ENCODE peak calls at places on chromosome 19, in eight cellular contexts. N is HepG2, Z is GM12878, O is upper lobe of left lung, C is K562, F is HCT116, D is Panc1, V is GM23338. K is an unnamed sample.

GRCh38 chr19:38035515-38036495 is 128.8 kb downstream of the SIPA1L3 start:
- ATAC-seq in N (peak), Z (no peak), O (no peak), C (no peak), F (no peak), D (no peak), V (peak), K (no peak)

GRCh38 chr19:40803857-40804782 is 5.1 kb downstream of the EGLN2 start:
- ATAC-seq in N (peak), Z (peak), O (peak), C (no peak), F (no peak), D (no peak), V (no peak), K (no peak)

GRCh38 chr19:54523403-54523802 is 20.8 kb downstream of the LAIR2 start:
- ATAC-seq in N (no peak), Z (peak), O (no peak), C (no peak), F (no peak), D (peak), V (no peak), K (no peak)

GRCh38 chr19:23520441-23520840 is 125.2 kb upstream of the ZNF91 start:
- ATAC-seq in N (no peak), Z (no peak), O (no peak), C (no peak), F (no peak), D (no peak), V (no peak), K (no peak)

GRCh38 chr19:28498404-28498976 is 714.5 kb downstream of the UQCRFS1 start:
- ATAC-seq in N (no peak), Z (no peak), O (no peak), C (peak), F (no peak), D (no peak), V (no peak), K (no peak)

GRCh38 chr19:19475845-19476828 is 39.2 kb downstream of the TSSK6 start:
- ATAC-seq in N (peak), Z (peak), O (no peak), C (peak), F (peak), D (peak), V (peak), K (peak)

GRCh38 chr19:33259532-33259931 is 33.9 kb upstream of the SLC7A10 start:
- ATAC-seq in N (no peak), Z (no peak), O (no peak), C (no peak), F (no peak), D (no peak), V (no peak), K (no peak)

GRCh38 chr19:47572635-47573034 is 313 bp downstream of the ZNF541 start:
- ATAC-seq in N (no peak), Z (no peak), O (no peak), C (no peak), F (no peak), D (no peak), V (no peak), K (no peak)

GRCh38 chr19:55525289-55526101 is 11.4 kb downstream of the SBK2 start:
- ATAC-seq in N (no peak), Z (no peak), O (no peak), C (no peak), F (no peak), D (peak), V (no peak), K (no peak)

GRCh38 chr19:12545267-12545666 is 6.0 kb downstream of the ZNF564 start:
- ATAC-seq in N (peak), Z (no peak), O (no peak), C (peak), F (no peak), D (no peak), V (no peak), K (no peak)

DNA sequence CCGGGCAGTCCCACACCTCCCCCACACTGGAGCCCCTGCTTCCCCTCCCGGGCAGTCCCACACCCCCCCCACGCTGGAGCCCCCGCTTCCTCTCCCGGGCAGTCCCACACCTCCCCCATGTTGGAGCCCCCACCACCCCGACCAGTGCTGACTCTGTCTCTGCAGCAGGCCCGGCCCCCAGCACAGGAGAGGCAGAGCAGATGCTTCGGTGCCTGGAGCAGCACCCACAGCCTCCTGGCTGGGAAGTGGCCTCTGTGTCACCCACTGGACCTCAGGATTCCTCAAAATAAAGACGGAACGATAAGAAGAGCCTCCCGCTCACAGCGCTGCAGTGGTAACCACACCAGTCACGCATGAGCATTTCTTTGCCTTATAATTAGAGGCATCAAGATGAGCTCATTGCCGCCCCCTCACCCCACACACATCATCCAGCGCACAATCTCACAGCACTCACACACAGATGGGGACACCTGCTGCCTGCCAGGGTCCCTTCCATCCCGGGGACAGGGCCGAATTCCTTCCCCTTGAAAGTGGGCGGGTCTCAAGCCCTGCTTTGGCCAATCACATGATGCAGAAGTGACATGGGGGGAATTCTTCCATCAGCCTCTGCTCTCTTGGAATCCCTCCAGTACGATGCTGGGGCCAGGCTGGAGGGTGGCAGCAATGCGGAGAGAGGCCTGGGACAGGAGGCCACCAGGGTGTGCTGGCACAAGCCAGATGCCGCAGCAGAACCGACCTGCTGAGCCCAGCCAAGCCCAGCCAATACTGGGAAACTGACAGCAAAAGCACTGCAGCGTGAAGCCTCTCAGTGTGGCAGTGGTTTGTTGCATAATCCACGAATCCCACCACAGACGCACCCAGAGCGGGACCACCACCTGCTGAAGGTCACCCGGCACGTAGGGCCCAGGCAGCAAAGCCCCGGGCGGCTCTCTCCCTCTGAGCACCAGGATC is 16.1 kb downstream of the PIP5K1C start:
- ATAC-seq in N (no peak), Z (peak), O (no peak), C (peak), F (peak), D (no peak), V (no peak), K (no peak)
- H3K4me3 ChIP-seq in N (no peak), Z (no peak), O (no peak), C (no peak), F (no peak), D (no peak), V (peak), K (no peak)

DNA sequence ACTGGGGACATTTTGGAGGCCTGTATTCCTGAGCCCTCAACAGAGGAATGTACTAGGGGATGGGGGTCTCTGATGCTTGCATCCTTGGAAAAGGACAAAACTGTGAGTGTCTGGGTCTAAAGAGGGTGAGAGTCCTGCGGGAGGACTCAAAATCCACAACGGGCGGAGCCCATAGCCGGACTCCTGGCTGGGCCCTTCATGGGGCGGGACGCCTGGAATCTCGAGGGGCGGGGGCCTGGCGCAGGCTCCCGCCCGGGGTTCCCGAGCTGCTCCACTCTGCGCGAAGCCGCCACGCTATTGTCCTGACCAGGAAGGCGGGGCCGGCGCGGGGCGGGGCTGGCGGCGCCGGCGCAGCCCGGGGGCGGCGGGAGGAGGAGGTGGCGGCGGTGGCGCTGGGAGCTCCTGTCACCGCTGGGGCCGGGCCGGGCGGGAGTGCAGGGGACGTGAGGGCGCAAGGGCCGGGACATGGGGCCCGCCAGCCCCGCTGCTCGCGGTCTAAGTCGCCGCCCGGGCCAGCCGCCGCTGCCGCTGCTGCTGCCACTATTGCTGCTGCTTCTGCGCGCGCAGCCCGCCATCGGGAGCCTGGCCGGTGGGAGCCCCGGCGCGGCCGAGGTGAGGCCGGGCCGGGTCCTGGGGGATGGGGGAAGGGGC is at the start of gene APLP1:
- ATAC-seq in N (peak), Z (peak), O (peak), C (peak), F (peak), D (peak), V (peak), K (peak)
- TF ChIP-seq POLR2AphosphoS5 in N (no peak), Z (no peak), O (no peak), C (no peak), F (peak), D (no peak), V (no peak), K (no peak)

DNA sequence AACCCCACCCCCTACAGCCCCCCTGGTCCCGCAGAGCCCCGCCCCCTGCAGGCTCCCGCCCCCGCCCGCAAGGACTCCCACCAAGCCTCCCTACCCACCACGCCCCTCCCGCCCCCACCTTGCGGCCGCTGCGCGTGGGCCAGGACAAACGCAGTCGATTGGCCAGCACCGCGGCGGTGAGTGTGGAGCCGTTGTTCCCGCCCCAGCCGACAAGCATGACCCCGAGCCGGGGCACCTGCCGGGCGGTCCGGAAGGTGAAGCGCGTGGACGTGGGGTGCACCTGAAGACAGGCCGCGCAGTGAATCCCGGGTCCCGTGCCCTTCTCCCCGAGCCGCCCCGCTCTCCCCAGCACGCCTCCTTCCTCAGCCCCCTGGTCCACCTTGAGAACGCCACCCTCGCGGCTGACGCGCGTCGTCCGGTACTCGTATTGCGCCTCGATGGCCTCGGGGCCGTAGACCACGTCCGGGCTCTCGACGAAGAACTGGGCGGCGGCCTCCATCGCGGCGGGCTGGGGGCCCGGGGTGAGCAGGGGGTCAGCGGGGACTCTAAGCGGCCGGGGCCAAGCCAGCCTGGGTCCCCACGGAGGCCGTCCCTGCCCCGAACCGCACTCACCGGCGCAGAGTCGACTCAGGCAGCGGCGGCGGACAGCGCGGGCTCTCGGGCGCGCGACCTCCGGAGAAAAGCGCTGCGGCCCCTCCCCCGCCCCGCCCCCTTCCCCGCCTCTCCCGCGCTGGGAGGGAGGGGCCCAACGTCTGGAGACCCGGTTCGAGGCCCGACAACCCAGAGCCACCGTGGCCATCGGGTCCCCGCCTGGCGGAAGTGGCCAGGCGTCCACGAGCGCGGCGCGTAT is at the start of gene ISYNA1:
- ATAC-seq in N (peak), Z (peak), O (no peak), C (peak), F (peak), D (peak), V (peak), K (peak)
- H3K4me3 ChIP-seq in N (peak), Z (peak), O (peak), C (peak), F (peak), D (peak), V (peak), K (peak)

GRCh38 chr19:50204081-50204428 is 633 bp downstream of the MYH14 start:
- ATAC-seq in N (no peak), Z (no peak), O (no peak), C (no peak), F (no peak), D (no peak), V (no peak), K (no peak)

GRCh38 chr19:50203281-50204080 is at the start of gene MYH14:
- ATAC-seq in N (peak), Z (no peak), O (peak), C (peak), F (peak), D (peak), V (no peak), K (peak)

GRCh38 chr19:50206191-50206590 is 2.8 kb downstream of the MYH14 start:
- ATAC-seq in N (no peak), Z (no peak), O (no peak), C (no peak), F (no peak), D (no peak), V (no peak), K (no peak)

GRCh38 chr19:50205681-50206138 is 2.3 kb downstream of the MYH14 start:
- ATAC-seq in N (peak), Z (no peak), O (peak), C (no peak), F (peak), D (no peak), V (no peak), K (no peak)

DNA sequence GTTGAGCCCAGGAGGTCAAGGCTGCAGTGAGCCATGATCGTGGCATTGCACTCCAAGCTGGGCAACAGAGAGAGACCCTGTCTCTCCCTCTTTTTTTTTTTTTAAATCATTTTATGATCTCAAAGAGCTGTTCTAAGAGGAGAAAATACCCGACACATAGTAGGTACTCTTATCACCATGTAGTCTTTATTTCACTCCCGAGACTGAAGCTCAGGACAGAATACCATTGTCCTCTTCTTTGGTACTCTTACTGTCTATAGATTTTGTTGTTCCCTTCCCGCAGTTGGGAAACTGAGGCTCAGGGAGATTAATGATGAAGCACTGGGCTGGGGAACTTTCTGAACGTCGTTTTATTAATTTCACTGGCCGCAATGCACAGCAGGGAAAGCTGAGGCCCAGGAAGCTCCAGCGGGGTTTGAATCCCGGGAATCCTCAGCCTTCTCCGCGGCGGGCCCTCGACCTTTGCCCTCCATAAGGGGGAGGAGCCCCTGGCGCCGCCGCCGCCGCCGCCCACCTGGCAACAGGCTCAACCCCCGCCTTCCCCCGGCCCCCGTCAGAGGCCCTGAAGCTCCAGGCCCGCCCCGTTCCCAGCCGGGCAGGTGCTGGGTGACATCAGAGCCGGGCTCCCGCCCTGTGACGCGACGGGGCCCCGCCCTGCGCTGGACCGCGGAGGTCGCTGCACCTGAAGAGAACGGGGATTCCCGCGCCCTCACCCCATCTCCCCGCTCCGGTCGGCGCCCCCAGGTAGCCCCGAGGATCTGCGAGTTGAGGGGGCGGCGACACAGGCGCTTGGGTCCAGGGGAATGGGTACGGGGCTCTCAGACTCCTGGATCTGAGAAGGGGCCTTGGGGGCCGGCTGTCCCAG is 1.6 kb downstream of the MYH14 start:
- ATAC-seq in N (peak), Z (peak), O (peak), C (peak), F (peak), D (peak), V (no peak), K (no peak)
- TF ChIP-seq POLR2AphosphoS5 in N (peak), Z (no peak), O (peak), C (no peak), F (peak), D (no peak), V (peak), K (no peak)

DNA sequence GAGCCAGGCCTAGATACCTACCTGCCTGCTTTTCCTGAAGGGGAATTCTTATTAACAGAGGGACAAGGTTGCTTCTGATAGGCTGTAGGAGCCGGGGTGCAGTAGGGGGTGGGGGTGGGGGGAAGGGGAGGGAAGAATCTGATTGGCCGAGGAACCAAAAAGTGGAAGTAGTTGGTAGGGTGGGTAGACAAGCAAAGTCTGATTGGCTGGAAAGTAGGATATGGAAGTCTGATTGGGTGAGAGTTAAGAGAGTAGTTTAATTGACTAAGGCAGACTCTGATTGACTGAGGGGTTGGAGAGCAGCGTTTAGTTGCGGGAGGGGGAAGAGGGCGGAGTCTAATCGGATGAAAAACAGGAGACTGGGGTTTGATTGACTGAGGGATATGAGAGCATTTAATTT is 9.4 kb upstream of the CYP4F22 start:
- ATAC-seq in N (no peak), Z (no peak), O (no peak), C (peak), F (peak), D (no peak), V (peak), K (no peak)
- H3K4me3 ChIP-seq in N (no peak), Z (no peak), O (no peak), C (no peak), F (no peak), D (no peak), V (no peak), K (no peak)

GRCh38 chr19:48624067-48624594 is 4.8 kb downstream of the SPHK2 start:
- ATAC-seq in N (peak), Z (peak), O (peak), C (peak), F (peak), D (peak), V (peak), K (peak)
- TF ChIP-seq POLR2AphosphoS5 in N (no peak), Z (no peak), O (peak), C (no peak), F (peak), D (no peak), V (peak), K (peak)

GRCh38 chr19:36972594-36972993 is 56.5 kb downstream of the ZNF568 start:
- ATAC-seq in N (no peak), Z (no peak), O (peak), C (no peak), F (no peak), D (peak), V (peak), K (no peak)
- H3K4me3 ChIP-seq in N (no peak), Z (no peak), O (peak), C (no peak), F (no peak), D (peak), V (peak), K (peak)

GRCh38 chr19:49933643-49934042 is 4.3 kb upstream of the NUP62 start:
- ATAC-seq in N (no peak), Z (no peak), O (no peak), C (peak), F (no peak), D (no peak), V (no peak), K (no peak)
- TF ChIP-seq POLR2AphosphoS5 in N (no peak), Z (peak), O (no peak), C (no peak), F (no peak), D (no peak), V (peak), K (no peak)

GRCh38 chr19:51341066-51341465 is 873 bp downstream of the VSIG10L start:
- ATAC-seq in N (no peak), Z (no peak), O (no peak), C (no peak), F (no peak), D (no peak), V (no peak), K (no peak)
- H3K4me3 ChIP-seq in N (peak), Z (no peak), O (no peak), C (no peak), F (no peak), D (no peak), V (peak), K (no peak)

DNA sequence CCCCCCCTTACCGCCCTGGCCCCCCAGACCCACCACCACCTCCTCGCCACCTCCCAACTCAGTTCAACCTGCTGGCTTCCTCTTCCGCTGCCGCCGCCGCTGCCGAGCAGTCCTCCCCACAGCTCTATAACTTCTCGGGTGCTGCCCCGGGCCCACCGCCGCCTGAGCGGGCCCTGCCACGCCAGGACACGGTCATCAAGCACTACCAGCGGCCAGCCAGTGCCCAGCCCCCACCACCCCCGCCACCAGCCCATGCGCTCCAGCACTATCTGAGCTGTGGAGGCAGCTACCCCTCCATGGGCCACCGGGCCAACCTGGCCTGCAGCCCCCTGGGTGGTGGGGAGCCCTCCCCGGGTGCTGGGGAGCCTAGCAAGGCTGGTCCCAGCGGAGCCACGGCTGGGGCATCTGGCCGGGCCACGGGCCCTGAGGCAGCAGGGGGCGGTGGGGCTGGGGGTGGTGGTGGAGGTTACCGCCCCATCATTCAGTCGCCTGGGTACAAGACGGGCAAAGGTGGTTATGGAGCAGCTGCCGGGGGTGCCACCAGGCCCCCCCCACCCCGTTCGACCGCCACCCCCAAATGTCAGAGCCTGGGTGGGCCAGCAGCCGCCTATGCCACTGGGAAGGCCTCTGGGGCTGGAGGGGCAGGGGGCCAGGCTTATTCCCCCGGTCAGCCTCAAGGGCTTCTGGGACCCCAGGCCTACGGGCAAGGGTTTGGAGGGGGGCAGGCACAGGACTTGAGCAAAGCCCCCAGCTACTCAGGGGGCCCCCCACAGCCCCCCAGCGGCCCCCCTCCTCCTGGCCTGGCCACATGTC is 4.2 kb downstream of the PRR12 start:
- ATAC-seq in N (no peak), Z (no peak), O (no peak), C (no peak), F (no peak), D (no peak), V (no peak), K (no peak)
- TF ChIP-seq POLR2AphosphoS5 in N (no peak), Z (no peak), O (no peak), C (no peak), F (no peak), D (no peak), V (no peak), K (no peak)

K was measured in gastroesophageal sphincter.